ENCODE peak calls at places on chromosome 11, in nine cellular contexts. One of them, this sample, is unnamed.

GRCh38 chr11:3158821-3159220 is 6.3 kb downstream of the OSBPL5 start:
- DNase-seq in NCI-H1930: no peak
- DNase-seq in body of pancreas: peak
- DNase-seq in T-helper 2 cell: no peak
- DNase-seq in stimulated activated CD8-positive, alpha-beta memory T cell treated with anti-CD3 and anti-CD28 coated beads, Interleukin-12 subunit alpha, Interleukin-12 subunit beta, amount 100 ng/mL, for 4 hours: no peak
- DNase-seq in HTR-8/SVneo: no peak
- DNase-seq in activated CD8-positive, alpha-beta T cell treated with anti-CD3 and anti-CD28 coated beads for 36 hours: no peak
- DNase-seq in immature natural killer cell: no peak
- DNase-seq in IMR-90: no peak
- DNase-seq in this sample: no peak

GRCh38 chr11:117839936-117840813 is 15.6 kb upstream of the FXYD2 start:
- DNase-seq in HTR-8/SVneo: no peak
- DNase-seq in T-helper 2 cell: no peak
- DNase-seq in activated CD8-positive, alpha-beta T cell treated with anti-CD3 and anti-CD28 coated beads for 36 hours: no peak
- DNase-seq in NCI-H1930: no peak
- DNase-seq in immature natural killer cell: no peak
- DNase-seq in body of pancreas: no peak
- DNase-seq in IMR-90: no peak
- DNase-seq in stimulated activated CD8-positive, alpha-beta memory T cell treated with anti-CD3 and anti-CD28 coated beads, Interleukin-12 subunit alpha, Interleukin-12 subunit beta, amount 100 ng/mL, for 4 hours: no peak
- DNase-seq in this sample: no peak

GRCh38 chr11:88569342-88569741 is 231.8 kb upstream of the CTSC start:
- DNase-seq in HTR-8/SVneo: no peak
- DNase-seq in activated CD8-positive, alpha-beta T cell treated with anti-CD3 and anti-CD28 coated beads for 36 hours: no peak
- DNase-seq in immature natural killer cell: no peak
- DNase-seq in stimulated activated CD8-positive, alpha-beta memory T cell treated with anti-CD3 and anti-CD28 coated beads, Interleukin-12 subunit alpha, Interleukin-12 subunit beta, amount 100 ng/mL, for 4 hours: no peak
- DNase-seq in body of pancreas: no peak
- DNase-seq in NCI-H1930: no peak
- DNase-seq in T-helper 2 cell: no peak
- DNase-seq in IMR-90: peak
- DNase-seq in this sample: no peak

GRCh38 chr11:72088076-72088806 is 7.6 kb downstream of the LRRC51 start:
- DNase-seq in NCI-H1930: no peak
- DNase-seq in stimulated activated CD8-positive, alpha-beta memory T cell treated with anti-CD3 and anti-CD28 coated beads, Interleukin-12 subunit alpha, Interleukin-12 subunit beta, amount 100 ng/mL, for 4 hours: no peak
- DNase-seq in IMR-90: no peak
- DNase-seq in T-helper 2 cell: no peak
- DNase-seq in HTR-8/SVneo: no peak
- DNase-seq in activated CD8-positive, alpha-beta T cell treated with anti-CD3 and anti-CD28 coated beads for 36 hours: no peak
- DNase-seq in body of pancreas: no peak
- DNase-seq in immature natural killer cell: no peak
- DNase-seq in this sample: no peak

GRCh38 chr11:113806403-113806802 is 26.8 kb downstream of the CLDN25 start:
- DNase-seq in T-helper 2 cell: no peak
- DNase-seq in IMR-90: peak
- DNase-seq in activated CD8-positive, alpha-beta T cell treated with anti-CD3 and anti-CD28 coated beads for 36 hours: peak
- DNase-seq in NCI-H1930: no peak
- DNase-seq in immature natural killer cell: peak
- DNase-seq in body of pancreas: peak
- DNase-seq in stimulated activated CD8-positive, alpha-beta memory T cell treated with anti-CD3 and anti-CD28 coated beads, Interleukin-12 subunit alpha, Interleukin-12 subunit beta, amount 100 ng/mL, for 4 hours: no peak
- DNase-seq in HTR-8/SVneo: peak
- DNase-seq in this sample: peak

GRCh38 chr11:129075757-129076156 is 116.4 kb downstream of the ARHGAP32 start:
- DNase-seq in activated CD8-positive, alpha-beta T cell treated with anti-CD3 and anti-CD28 coated beads for 36 hours: no peak
- DNase-seq in NCI-H1930: no peak
- DNase-seq in immature natural killer cell: no peak
- DNase-seq in IMR-90: no peak
- DNase-seq in body of pancreas: no peak
- DNase-seq in HTR-8/SVneo: no peak
- DNase-seq in stimulated activated CD8-positive, alpha-beta memory T cell treated with anti-CD3 and anti-CD28 coated beads, Interleukin-12 subunit alpha, Interleukin-12 subunit beta, amount 100 ng/mL, for 4 hours: no peak
- DNase-seq in T-helper 2 cell: no peak
- DNase-seq in this sample: no peak

GRCh38 chr11:63510360-63511130 is 4.7 kb downstream of the LGALS12 start:
- DNase-seq in NCI-H1930: no peak
- DNase-seq in IMR-90: no peak
- DNase-seq in activated CD8-positive, alpha-beta T cell treated with anti-CD3 and anti-CD28 coated beads for 36 hours: no peak
- DNase-seq in T-helper 2 cell: no peak
- DNase-seq in stimulated activated CD8-positive, alpha-beta memory T cell treated with anti-CD3 and anti-CD28 coated beads, Interleukin-12 subunit alpha, Interleukin-12 subunit beta, amount 100 ng/mL, for 4 hours: no peak
- DNase-seq in immature natural killer cell: no peak
- DNase-seq in HTR-8/SVneo: no peak
- DNase-seq in body of pancreas: peak
- DNase-seq in this sample: peak

GRCh38 chr11:306645-307371 is 808 bp upstream of the IFITM2 start:
- DNase-seq in activated CD8-positive, alpha-beta T cell treated with anti-CD3 and anti-CD28 coated beads for 36 hours: no peak
- DNase-seq in T-helper 2 cell: no peak
- DNase-seq in NCI-H1930: no peak
- DNase-seq in stimulated activated CD8-positive, alpha-beta memory T cell treated with anti-CD3 and anti-CD28 coated beads, Interleukin-12 subunit alpha, Interleukin-12 subunit beta, amount 100 ng/mL, for 4 hours: no peak
- DNase-seq in immature natural killer cell: no peak
- DNase-seq in IMR-90: no peak
- DNase-seq in body of pancreas: no peak
- DNase-seq in HTR-8/SVneo: no peak
- DNase-seq in this sample: no peak

GRCh38 chr11:94325681-94326080 is 21.3 kb downstream of the IZUMO1R start:
- DNase-seq in immature natural killer cell: peak
- DNase-seq in IMR-90: peak
- DNase-seq in stimulated activated CD8-positive, alpha-beta memory T cell treated with anti-CD3 and anti-CD28 coated beads, Interleukin-12 subunit alpha, Interleukin-12 subunit beta, amount 100 ng/mL, for 4 hours: no peak
- DNase-seq in body of pancreas: peak
- DNase-seq in T-helper 2 cell: peak
- DNase-seq in NCI-H1930: no peak
- DNase-seq in activated CD8-positive, alpha-beta T cell treated with anti-CD3 and anti-CD28 coated beads for 36 hours: peak
- DNase-seq in HTR-8/SVneo: no peak
- DNase-seq in this sample: no peak

GRCh38 chr11:35237860-35238715 is 99.1 kb downstream of the CD44 start:
- DNase-seq in activated CD8-positive, alpha-beta T cell treated with anti-CD3 and anti-CD28 coated beads for 36 hours: peak
- DNase-seq in stimulated activated CD8-positive, alpha-beta memory T cell treated with anti-CD3 and anti-CD28 coated beads, Interleukin-12 subunit alpha, Interleukin-12 subunit beta, amount 100 ng/mL, for 4 hours: no peak
- DNase-seq in IMR-90: no peak
- DNase-seq in T-helper 2 cell: peak
- DNase-seq in immature natural killer cell: peak
- DNase-seq in body of pancreas: peak
- DNase-seq in NCI-H1930: peak
- DNase-seq in HTR-8/SVneo: peak
- DNase-seq in this sample: peak